ENCODE peak calls at places on chromosomes 16 and 17, in four cellular contexts. One of them, this sample, is unnamed.

GRCh38 chr17:5508855-5509254 is 22.5 kb downstream of the MIS12 start:
- DNase-seq in HL-60: no peak
- DNase-seq in ACHN: no peak
- DNase-seq in stimulated activated CD8-positive, alpha-beta memory T cell treated with anti-CD3 and anti-CD28 coated beads, Interleukin-4, amount 100 ng/mL, for 24 hours: no peak
- DNase-seq in this sample: no peak

GRCh38 chr16:25051446-25052160 is 36.4 kb upstream of the ARHGAP17 start:
- DNase-seq in stimulated activated CD8-positive, alpha-beta memory T cell treated with anti-CD3 and anti-CD28 coated beads, Interleukin-4, amount 100 ng/mL, for 24 hours: no peak
- DNase-seq in HL-60: no peak
- DNase-seq in ACHN: no peak
- DNase-seq in this sample: no peak

GRCh38 chr16:22352119-22352518 is 22.3 kb downstream of the CDR2 start:
- DNase-seq in ACHN: no peak
- DNase-seq in HL-60: no peak
- DNase-seq in stimulated activated CD8-positive, alpha-beta memory T cell treated with anti-CD3 and anti-CD28 coated beads, Interleukin-4, amount 100 ng/mL, for 24 hours: no peak
- DNase-seq in this sample: no peak

GRCh38 chr16:19532601-19533000 is 8.9 kb downstream of the CCP110 start:
- DNase-seq in HL-60: no peak
- DNase-seq in ACHN: no peak
- DNase-seq in stimulated activated CD8-positive, alpha-beta memory T cell treated with anti-CD3 and anti-CD28 coated beads, Interleukin-4, amount 100 ng/mL, for 24 hours: no peak
- DNase-seq in this sample: no peak

GRCh38 chr17:76631821-76632565 is 11.6 kb downstream of the ST6GALNAC1 start:
- DNase-seq in stimulated activated CD8-positive, alpha-beta memory T cell treated with anti-CD3 and anti-CD28 coated beads, Interleukin-4, amount 100 ng/mL, for 24 hours: no peak
- DNase-seq in ACHN: no peak
- DNase-seq in HL-60: no peak
- DNase-seq in this sample: no peak

GRCh38 chr17:80428363-80428762 is 13.4 kb downstream of the ENDOV start:
- DNase-seq in HL-60: no peak
- DNase-seq in stimulated activated CD8-positive, alpha-beta memory T cell treated with anti-CD3 and anti-CD28 coated beads, Interleukin-4, amount 100 ng/mL, for 24 hours: no peak
- DNase-seq in ACHN: no peak
- DNase-seq in this sample: no peak

GRCh38 chr16:48102083-48103008 is 53.4 kb downstream of the ABCC12 start:
- DNase-seq in ACHN: no peak
- DNase-seq in stimulated activated CD8-positive, alpha-beta memory T cell treated with anti-CD3 and anti-CD28 coated beads, Interleukin-4, amount 100 ng/mL, for 24 hours: no peak
- DNase-seq in HL-60: no peak
- DNase-seq in this sample: no peak

GRCh38 chr16:21009815-21010214 is 109.2 kb downstream of the LYRM1 start:
- DNase-seq in HL-60: no peak
- DNase-seq in stimulated activated CD8-positive, alpha-beta memory T cell treated with anti-CD3 and anti-CD28 coated beads, Interleukin-4, amount 100 ng/mL, for 24 hours: no peak
- DNase-seq in ACHN: no peak
- DNase-seq in this sample: no peak

GRCh38 chr17:82926081-82926480 is 86.3 kb upstream of the ZNF750 start:
- DNase-seq in ACHN: no peak
- DNase-seq in stimulated activated CD8-positive, alpha-beta memory T cell treated with anti-CD3 and anti-CD28 coated beads, Interleukin-4, amount 100 ng/mL, for 24 hours: no peak
- DNase-seq in HL-60: no peak
- DNase-seq in this sample: no peak

GRCh38 chr17:20059728-20060188 is 50.6 kb downstream of the SPECC1 start:
- DNase-seq in stimulated activated CD8-positive, alpha-beta memory T cell treated with anti-CD3 and anti-CD28 coated beads, Interleukin-4, amount 100 ng/mL, for 24 hours: no peak
- DNase-seq in ACHN: no peak
- DNase-seq in HL-60: no peak
- DNase-seq in this sample: no peak

GRCh38 chr17:34305606-34306005 is 13.6 kb upstream of the CCL8 start:
- DNase-seq in stimulated activated CD8-positive, alpha-beta memory T cell treated with anti-CD3 and anti-CD28 coated beads, Interleukin-4, amount 100 ng/mL, for 24 hours: no peak
- DNase-seq in ACHN: no peak
- DNase-seq in HL-60: no peak
- DNase-seq in this sample: no peak

GRCh38 chr16:46691720-46692119 is 2.3 kb downstream of the ORC6 start:
- DNase-seq in stimulated activated CD8-positive, alpha-beta memory T cell treated with anti-CD3 and anti-CD28 coated beads, Interleukin-4, amount 100 ng/mL, for 24 hours: no peak
- DNase-seq in ACHN: no peak
- DNase-seq in HL-60: no peak
- DNase-seq in this sample: no peak

GRCh38 chr17:18129041-18129502 is 20.5 kb downstream of the MYO15A start:
- DNase-seq in stimulated activated CD8-positive, alpha-beta memory T cell treated with anti-CD3 and anti-CD28 coated beads, Interleukin-4, amount 100 ng/mL, for 24 hours: no peak
- DNase-seq in HL-60: no peak
- DNase-seq in ACHN: peak
- DNase-seq in this sample: no peak

GRCh38 chr17:50214986-50215730 is 13.7 kb upstream of the COL1A1 start:
- DNase-seq in HL-60: no peak
- DNase-seq in ACHN: no peak
- DNase-seq in stimulated activated CD8-positive, alpha-beta memory T cell treated with anti-CD3 and anti-CD28 coated beads, Interleukin-4, amount 100 ng/mL, for 24 hours: no peak
- DNase-seq in this sample: no peak

GRCh38 chr16:14015948-14016347 is 55.2 kb upstream of the MRTFB start:
- DNase-seq in ACHN: no peak
- DNase-seq in stimulated activated CD8-positive, alpha-beta memory T cell treated with anti-CD3 and anti-CD28 coated beads, Interleukin-4, amount 100 ng/mL, for 24 hours: no peak
- DNase-seq in HL-60: no peak
- DNase-seq in this sample: no peak

GRCh38 chr17:83176272-83176955 is 97.0 kb downstream of the METRNL start:
- DNase-seq in stimulated activated CD8-positive, alpha-beta memory T cell treated with anti-CD3 and anti-CD28 coated beads, Interleukin-4, amount 100 ng/mL, for 24 hours: no peak
- DNase-seq in ACHN: no peak
- DNase-seq in HL-60: no peak
- DNase-seq in this sample: peak